ENCODE peak calls at places on chromosomes 5 and 9, in ten cellular contexts. O, Z, K, B, Y, I, S, T, H and G are unnamed samples.
A peak's percentile ranks its signal among the peaks of the same experiment; 100 is the strongest.

GRCh38 chr5:124806026-124806856 is 59.8 kb upstream of the ZNF608 start:
- DNase-seq in Z (peak; percentile 89), S (peak; percentile 76), H (no peak), K (no peak), O (peak; percentile 25), Y (no peak), I (peak; percentile 68), B (peak; percentile 74), T (peak; percentile 58), G (no peak)

GRCh38 chr5:140988036-140988997 is 22.0 kb downstream of the PCDHAC2 start:
- DNase-seq in I (no peak), K (no peak), H (no peak), O (no peak), T (no peak), Y (no peak), S (no peak), Z (no peak), B (no peak), G (no peak)

GRCh38 chr9:112844771-112845542 is 45.7 kb downstream of the SLC46A2 start:
- DNase-seq in O (peak; percentile 62), I (peak; percentile 88), Z (peak; percentile 80), B (peak; percentile 83), S (peak; percentile 27), H (peak; percentile 63), Y (peak; percentile 77), K (peak; percentile 45), T (peak; percentile 68), G (peak; percentile 53)

GRCh38 chr9:18717751-18718150 is 243.8 kb downstream of the ADAMTSL1 start:
- DNase-seq in Y (no peak), B (no peak), S (peak; percentile 20), Z (no peak), T (no peak), K (no peak), I (no peak), O (peak; percentile 60), H (no peak), G (no peak)

GRCh38 chr9:2210201-2210600 is 195.1 kb downstream of the SMARCA2 start:
- DNase-seq in Y (no peak), I (no peak), S (no peak), B (no peak), T (no peak), K (no peak), Z (no peak), O (no peak), H (no peak), G (no peak)

GRCh38 chr5:28301676-28302075 is 1263.3 kb upstream of the CDH9 start:
- DNase-seq in H (no peak), S (peak; percentile 66), I (peak; percentile 61), T (no peak), Z (peak; percentile 88), B (no peak), Y (peak; percentile 2), O (no peak), K (no peak), G (no peak)

GRCh38 chr5:168249923-168250322 is 41.5 kb upstream of the WWC1 start:
- DNase-seq in O (no peak), Y (no peak), B (no peak), S (no peak), I (no peak), T (no peak), Z (no peak), K (no peak), H (no peak), G (no peak)

GRCh38 chr9:129631673-129632129 is 5.7 kb downstream of the NTMT1 start:
- DNase-seq in Y (no peak), B (no peak), O (no peak), H (no peak), K (no peak), T (no peak), Z (no peak), I (no peak), S (no peak), G (no peak)

GRCh38 chr9:105475302-105475701 is 27.5 kb downstream of the FSD1L start:
- DNase-seq in Y (peak; percentile 22), O (peak; percentile 48), K (no peak), H (peak; percentile 2), I (peak; percentile 59), T (no peak), S (peak; percentile 57), Z (peak; percentile 48), B (no peak), G (peak; percentile 8)

GRCh38 chr5:1294839-1295649 is at the start of gene TERT:
- DNase-seq in T (peak; percentile 57), O (no peak), H (peak; percentile 91), Z (no peak), I (no peak), S (no peak), Y (peak; percentile 89), K (peak; percentile 73), B (no peak), G (no peak)

GRCh38 chr9:113886471-113886870 is 10.4 kb downstream of the ZNF618 start:
- DNase-seq in H (no peak), T (no peak), S (no peak), B (no peak), I (peak; percentile 55), K (no peak), Y (peak; percentile 20), O (no peak), Z (no peak), G (no peak)

GRCh38 chr9:101465330-101465915 is 29.8 kb upstream of the ALDOB start:
- DNase-seq in Y (peak; percentile 66), I (peak; percentile 95), B (no peak), O (peak; percentile 86), Z (peak; percentile 67), K (no peak), S (peak; percentile 29), H (peak; percentile 29), T (peak; percentile 14), G (peak; percentile 48)

GRCh38 chr5:39194466-39195136 is 24.8 kb downstream of the FYB1 start:
- DNase-seq in Y (peak; percentile 67), S (peak; percentile 60), B (no peak), O (peak; percentile 82), K (no peak), T (no peak), H (no peak), Z (peak; percentile 49), I (peak; percentile 96), G (no peak)

GRCh38 chr5:95619518-95620029 is 313 bp upstream of the GPR150 start:
- DNase-seq in Z (no peak), I (no peak), B (no peak), K (no peak), O (no peak), H (no peak), Y (peak; percentile 31), S (no peak), T (no peak), G (no peak)
- H3K4me3 ChIP-seq in Z (peak overlapping the region; percentile 54), I (peak overlapping the region; percentile 81), B (peak overlapping the region; percentile 43), K (peak overlapping the region; percentile 75), O (peak overlapping the region; percentile 55), H (no peak overlapping the region), Y (peak overlapping the region; percentile 64), S (peak overlapping the region; percentile 64), T (peak overlapping the region; percentile 82), G (no peak overlapping the region)

GRCh38 chr5:177607452-177608192 is 7.7 kb downstream of the B4GALT7 start:
- DNase-seq in H (peak; percentile 69), O (peak; percentile 77), Y (peak; percentile 79), B (peak; percentile 72), K (peak; percentile 65), S (peak; percentile 54), T (peak; percentile 66), Z (peak; percentile 84), I (peak; percentile 85), G (peak; percentile 35)

GRCh38 chr5:177608243-177609075 is 8.5 kb downstream of the B4GALT7 start:
- DNase-seq in S (no peak), I (no peak), T (no peak), K (no peak), H (no peak), Y (no peak), B (no peak), Z (no peak), O (no peak), G (no peak)

GRCh38 chr5:177605667-177606066 is 5.7 kb downstream of the B4GALT7 start:
- DNase-seq in O (no peak), I (no peak), T (no peak), Y (no peak), H (no peak), Z (no peak), K (no peak), B (no peak), S (no peak), G (no peak)

GRCh38 chr5:177606071-177607051 is 6.4 kb downstream of the B4GALT7 start:
- DNase-seq in K (no peak), O (no peak), Y (no peak), Z (no peak), T (no peak), H (no peak), S (no peak), B (no peak), I (no peak), G (no peak)

GRCh38 chr5:177607115-177607451 is 7.2 kb downstream of the B4GALT7 start:
- DNase-seq in Y (no peak), Z (no peak), H (no peak), S (no peak), B (no peak), K (no peak), T (no peak), I (no peak), O (no peak), G (no peak)
- H3K4me3 ChIP-seq in Y (no peak overlapping the region), Z (no peak overlapping the region), H (no peak overlapping the region), S (no peak overlapping the region), B (no peak overlapping the region), K (no peak overlapping the region), T (no peak overlapping the region), I (no peak overlapping the region), O (no peak overlapping the region), G (no peak overlapping the region)

GRCh38 chr9:69946800-69947437 is 96.7 kb upstream of the MAMDC2 start:
- DNase-seq in B (no peak), S (peak; percentile 88), O (peak; percentile 91), I (peak; percentile 88), K (no peak), T (no peak), H (no peak), Z (peak; percentile 91), Y (peak; percentile 49), G (no peak)
- H3K4me3 ChIP-seq in B (no peak overlapping the region), S (no peak overlapping the region), O (no peak overlapping the region), I (no peak overlapping the region), K (no peak overlapping the region), T (no peak overlapping the region), H (no peak overlapping the region), Z (no peak overlapping the region), Y (no peak overlapping the region), G (no peak overlapping the region)

DNA sequence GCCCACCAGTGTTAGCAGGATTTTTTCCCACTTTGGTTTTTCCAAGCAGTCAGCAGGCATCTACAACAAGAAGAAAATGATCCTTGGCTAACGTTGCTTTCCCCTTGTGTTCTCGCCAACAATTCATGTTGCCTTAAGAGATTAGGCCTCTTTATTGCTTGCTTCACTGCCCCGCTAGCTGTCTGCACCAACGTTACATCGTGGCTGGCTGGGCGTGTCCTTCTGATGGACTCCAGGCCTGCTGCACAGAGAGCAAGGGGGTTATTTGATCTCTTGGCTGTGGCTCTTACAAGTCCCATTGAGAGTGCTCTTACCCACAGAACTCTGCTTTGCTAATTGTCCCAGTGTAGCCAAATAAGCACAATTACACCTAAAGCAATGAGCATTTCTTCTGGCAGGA is 17.8 kb downstream of the DCANP1 start:
- DNase-seq in O (no peak), T (no peak), S (peak; percentile 33), H (no peak), Y (peak; percentile 53), I (peak; percentile 8), B (no peak), K (no peak), Z (peak; percentile 61), G (no peak)
- H3K4me3 ChIP-seq in O (no peak overlapping the region), T (no peak overlapping the region), S (no peak overlapping the region), H (no peak overlapping the region), Y (no peak overlapping the region), I (no peak overlapping the region), B (no peak overlapping the region), K (no peak overlapping the region), Z (no peak overlapping the region), G (no peak overlapping the region)

GRCh38 chr9:97848582-97849237 is 4.3 kb upstream of the FOXE1 start:
- DNase-seq in B (no peak), K (no peak), I (no peak), T (no peak), S (no peak), O (no peak), Y (peak; percentile 30), Z (no peak), H (no peak), G (no peak)
- H3K4me3 ChIP-seq in B (no peak overlapping the region), K (peak overlapping the region; percentile 35), I (peak overlapping the region; percentile 50), T (no peak overlapping the region), S (peak overlapping the region; percentile 28), O (peak overlapping the region; percentile 16), Y (no peak overlapping the region), Z (no peak overlapping the region), H (no peak overlapping the region), G (no peak overlapping the region)